ENCODE peak calls at places on chromosomes 2 and 18, in eight cellular contexts. S, E, K, C, I, D, T and B are unnamed samples.

GRCh38 chr2:10873171-10873570 is 38.6 kb upstream of the KCNF1 start:
- ATAC-seq in S (no peak), E (no peak), K (no peak), C (no peak), I (no peak), D (peak; percentile 24), T (no peak), B (no peak)

GRCh38 chr2:231223458-231223970 is 25.1 kb downstream of the ARMC9 start:
- ATAC-seq in S (peak; percentile 19), E (no peak), K (no peak), C (no peak), I (no peak), D (no peak), T (no peak), B (peak; percentile 45)

GRCh38 chr2:192146069-192147006 is 48.4 kb downstream of the TMEFF2 start:
- ATAC-seq in S (peak; percentile 87), E (no peak), K (no peak), C (no peak), I (no peak), D (no peak), T (no peak), B (no peak)

GRCh38 chr2:8654041-8654440 is 27.8 kb upstream of the ID2 start:
- ATAC-seq in S (no peak), E (no peak), K (no peak), C (no peak), I (no peak), D (no peak), T (no peak), B (no peak)

GRCh38 chr2:60806988-60807681 is 51.1 kb downstream of the PAPOLG start:
- ATAC-seq in S (peak; percentile 13), E (no peak), K (peak; percentile 75), C (no peak), I (no peak), D (no peak), T (no peak), B (no peak)

GRCh38 chr2:216034065-216034464 is 20.7 kb upstream of the MREG start:
- ATAC-seq in S (peak; percentile 66), E (peak; percentile 66), K (peak; percentile 95), C (no peak), I (peak; percentile 79), D (peak; percentile 57), T (no peak), B (peak; percentile 31)

GRCh38 chr2:144464730-144465129 is 55.2 kb downstream of the ZEB2 start:
- ATAC-seq in S (no peak), E (no peak), K (no peak), C (no peak), I (no peak), D (no peak), T (no peak), B (no peak)

GRCh38 chr2:219619235-219619634 is 8.2 kb upstream of the SLC4A3 start:
- ATAC-seq in S (no peak), E (no peak), K (no peak), C (no peak), I (no peak), D (no peak), T (no peak), B (no peak)

GRCh38 chr18:33157893-33158292 is 282.6 kb downstream of the CCDC178 start:
- ATAC-seq in S (no peak), E (no peak), K (no peak), C (no peak), I (no peak), D (no peak), T (no peak), B (no peak)

GRCh38 chr2:220682616-220683015 is 889.5 kb downstream of the EPHA4 start:
- ATAC-seq in S (peak; percentile 96), E (no peak), K (no peak), C (no peak), I (no peak), D (no peak), T (no peak), B (no peak)

GRCh38 chr2:46086578-46087070 is 210.6 kb upstream of the EPAS1 start:
- ATAC-seq in S (no peak), E (no peak), K (no peak), C (no peak), I (peak; percentile 59), D (peak; percentile 32), T (no peak), B (peak; percentile 25)

GRCh38 chr2:224517963-224518362 is 67.2 kb downstream of the CUL3 start:
- ATAC-seq in S (no peak), E (no peak), K (no peak), C (no peak), I (no peak), D (no peak), T (no peak), B (no peak)

GRCh38 chr2:198004921-198005829 is 200.8 kb downstream of the PLCL1 start:
- ATAC-seq in S (no peak), E (no peak), K (peak; percentile 31), C (no peak), I (peak; percentile 26), D (no peak), T (no peak), B (no peak)

GRCh38 chr2:216768908-216769401 is 73.6 kb upstream of the IGFBP5 start:
- ATAC-seq in S (no peak), E (no peak), K (no peak), C (no peak), I (no peak), D (no peak), T (no peak), B (no peak)

GRCh38 chr18:7876354-7876753 is 309.2 kb downstream of the PTPRM start:
- ATAC-seq in S (no peak), E (no peak), K (no peak), C (no peak), I (no peak), D (no peak), T (no peak), B (no peak)

GRCh38 chr2:231348703-231349373 is 46.7 kb upstream of the B3GNT7 start:
- ATAC-seq in S (no peak), E (no peak), K (no peak), C (peak; percentile 49), I (no peak), D (peak; percentile 41), T (no peak), B (no peak)

GRCh38 chr18:48800479-48800876 is 150.3 kb downstream of the SMAD7 start:
- ATAC-seq in S (no peak), E (no peak), K (no peak), C (no peak), I (no peak), D (no peak), T (no peak), B (no peak)

DNA sequence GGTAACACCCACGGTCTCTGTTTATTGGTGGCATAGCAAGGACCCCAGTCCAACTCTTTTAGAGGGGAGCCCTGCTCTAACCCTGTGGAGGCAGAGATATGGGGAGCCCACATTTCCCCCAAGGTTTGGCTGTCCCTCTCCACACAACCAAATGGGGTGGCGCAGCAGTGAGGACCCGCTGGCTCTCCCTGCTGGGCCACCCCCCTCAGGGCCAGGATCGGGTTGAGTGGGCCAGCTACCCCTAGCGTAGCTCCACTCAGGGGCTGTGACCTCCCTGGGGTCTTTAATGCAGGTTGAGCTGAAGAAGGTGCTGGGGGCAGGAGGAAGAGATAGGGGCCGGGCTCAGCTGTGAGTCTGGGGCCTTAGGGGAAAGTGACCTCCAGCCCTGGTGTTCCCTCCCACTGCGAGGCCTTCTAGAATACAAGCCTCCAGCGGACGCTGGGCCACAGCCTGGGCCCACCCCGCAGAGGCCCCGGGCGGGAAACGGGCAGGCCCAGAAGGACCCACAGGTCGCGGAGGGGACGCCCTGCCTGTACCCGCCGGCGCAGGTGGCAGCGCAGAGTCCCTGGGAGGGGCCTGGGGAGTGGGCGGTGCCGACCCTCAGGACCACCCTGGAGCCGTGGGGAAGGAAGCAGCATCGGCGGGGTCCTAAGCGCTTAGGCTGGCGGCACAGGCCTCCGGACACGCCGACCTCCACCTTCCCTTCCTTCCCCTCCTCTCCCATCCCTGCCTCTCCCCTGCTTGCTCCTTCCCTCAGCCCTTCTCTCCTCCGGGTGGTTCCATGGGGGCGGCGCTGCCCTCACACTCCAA is 9.6 kb downstream of the CROCC2 start:
- ATAC-seq in S (no peak), E (no peak), K (no peak), C (no peak), I (no peak), D (no peak), T (no peak), B (no peak)
- H3K4me3 ChIP-seq in S (no peak overlapping the region), E (no peak overlapping the region), K (no peak overlapping the region), C (no peak overlapping the region), I (no peak overlapping the region), D (no peak overlapping the region), T (no peak overlapping the region), B (no peak overlapping the region)

DNA sequence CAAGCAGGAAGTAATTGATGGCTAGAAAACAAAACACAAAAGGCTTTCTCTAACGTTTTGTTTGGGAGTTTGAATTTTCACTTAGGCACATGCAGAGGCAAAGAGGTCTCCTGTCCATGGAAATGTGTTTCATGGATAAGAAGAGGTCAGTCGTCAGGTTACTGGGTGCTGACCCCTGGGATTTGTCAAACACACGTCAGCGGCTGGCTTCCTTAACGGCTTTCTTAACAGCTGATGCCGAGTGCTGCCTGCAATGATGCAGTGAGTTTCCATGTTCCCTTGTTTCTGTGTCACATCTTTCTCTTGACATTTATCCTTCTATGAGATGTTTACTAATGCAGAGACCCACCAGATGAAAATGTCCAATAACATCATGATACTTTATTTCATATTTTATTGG is 31.7 kb downstream of the GPR39 start:
- ATAC-seq in S (no peak), E (no peak), K (no peak), C (peak; percentile 20), I (no peak), D (no peak), T (no peak), B (no peak)
- H3K4me3 ChIP-seq in S (no peak overlapping the region), E (no peak overlapping the region), K (no peak overlapping the region), C (no peak overlapping the region), I (no peak overlapping the region), D (no peak overlapping the region), T (no peak overlapping the region), B (no peak overlapping the region)

DNA sequence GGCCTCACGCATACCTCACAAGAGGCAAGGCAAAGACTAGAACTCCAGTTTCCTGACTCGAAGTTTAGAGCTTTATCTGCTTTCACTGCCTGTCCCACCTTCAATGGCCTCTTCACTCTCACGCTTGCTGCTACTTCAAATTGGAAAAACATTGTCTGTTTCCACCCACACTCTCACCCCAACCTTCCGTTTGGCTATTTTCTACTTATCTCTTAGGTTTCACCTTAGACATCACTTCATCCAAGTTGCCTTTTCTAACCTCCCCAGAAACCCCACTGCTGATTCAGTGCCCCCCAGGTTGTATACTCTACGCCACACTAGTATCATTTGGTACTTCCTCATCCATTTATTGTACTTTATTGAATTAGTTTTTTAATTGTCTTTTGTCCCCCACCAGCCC is 5.2 kb upstream of the MBD2 start:
- ATAC-seq in S (no peak), E (no peak), K (no peak), C (no peak), I (no peak), D (no peak), T (no peak), B (no peak)
- H3K4me3 ChIP-seq in S (no peak overlapping the region), E (no peak overlapping the region), K (no peak overlapping the region), C (no peak overlapping the region), I (no peak overlapping the region), D (no peak overlapping the region), T (no peak overlapping the region), B (no peak overlapping the region)

DNA sequence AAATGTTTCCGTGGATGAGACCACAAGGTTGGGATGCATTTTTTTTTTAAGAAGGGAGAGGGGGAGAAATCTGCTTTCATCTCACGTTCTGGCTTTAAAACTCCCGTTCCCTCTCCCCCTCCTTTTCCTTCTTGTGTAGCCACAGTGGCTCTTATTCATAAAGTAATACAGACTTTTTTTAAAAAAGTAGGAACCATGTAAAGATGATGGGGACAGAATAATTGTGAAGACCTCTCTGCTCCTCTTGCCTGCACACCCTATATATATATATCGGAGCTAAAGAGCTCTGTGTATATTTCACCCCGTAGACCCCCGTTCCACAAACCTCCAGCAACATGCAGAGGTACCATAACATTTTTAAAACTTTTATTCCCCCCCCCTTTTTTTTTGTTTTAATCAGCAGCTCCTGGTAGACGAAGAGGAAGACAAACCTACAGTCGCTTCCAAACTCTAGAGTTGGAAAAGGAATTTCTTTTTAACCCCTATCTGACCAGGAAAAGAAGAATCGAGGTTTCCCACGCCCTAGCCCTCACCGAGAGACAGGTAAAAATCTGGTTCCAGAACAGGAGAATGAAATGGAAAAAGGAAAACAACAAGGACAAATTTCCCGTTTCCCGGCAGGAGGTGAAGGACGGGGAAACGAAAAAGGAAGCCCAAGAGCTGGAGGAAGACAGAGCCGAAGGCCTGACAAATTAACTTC is 1.6 kb downstream of the HOXD8 start:
- ATAC-seq in S (peak; percentile 2), E (no peak), K (no peak), C (no peak), I (no peak), D (no peak), T (no peak), B (no peak)
- H3K4me3 ChIP-seq in S (peak overlapping the region; percentile 81), E (peak overlapping the region; percentile 66), K (no peak overlapping the region), C (peak overlapping the region; percentile 35), I (peak overlapping the region; percentile 61), D (peak overlapping the region; percentile 21), T (no peak overlapping the region), B (no peak overlapping the region)